ENCODE peak calls at places on chromosomes 2 and 18, in ten cellular contexts. P, I, A, C, X, J, O, B, E and D are unnamed samples.
A peak's percentile ranks its signal among the peaks of the same experiment; 100 is the strongest.

GRCh38 chr2:49940616-49941015 is 786.3 kb upstream of the FSHR start:
- DNase-seq in A (peak; percentile 10), P (no peak), X (no peak), E (no peak), I (no peak), J (no peak), C (no peak), B (no peak), O (no peak), D (no peak)

GRCh38 chr18:75226301-75226955 is 15.8 kb downstream of the TSHZ1 start:
- DNase-seq in A (no peak), P (no peak), B (no peak), C (no peak), I (no peak), E (peak; percentile 58), O (no peak), X (no peak), J (no peak), D (no peak)

GRCh38 chr2:234885884-234886283 is 65.9 kb upstream of the SH3BP4 start:
- DNase-seq in X (no peak), C (no peak), J (no peak), E (no peak), P (no peak), I (no peak), O (no peak), B (no peak), A (no peak), D (no peak)

GRCh38 chr2:171205551-171205950 is 44.9 kb upstream of the TLK1 start:
- DNase-seq in X (no peak), C (no peak), O (no peak), E (no peak), I (no peak), P (no peak), A (no peak), J (no peak), B (no peak), D (no peak)

GRCh38 chr2:216075510-216076485 is 5.8 kb downstream of the PECR start:
- DNase-seq in P (no peak), I (no peak), J (no peak), C (no peak), O (no peak), B (no peak), A (no peak), X (no peak), E (no peak), D (no peak)

GRCh38 chr2:186099772-186100171 is 361.2 kb downstream of the FSIP2 start:
- DNase-seq in A (no peak), B (no peak), O (no peak), X (no peak), C (no peak), J (no peak), P (no peak), E (no peak), I (no peak), D (no peak)

GRCh38 chr2:201218780-201219179 is 35.8 kb downstream of the CASP10 start:
- DNase-seq in P (no peak), X (no peak), O (no peak), E (no peak), I (no peak), C (no peak), J (no peak), B (no peak), A (peak; percentile 63), D (no peak)

GRCh38 chr18:35971661-35972196 is 750 bp upstream of the RMP24 start:
- DNase-seq in E (no peak), C (no peak), J (no peak), P (no peak), B (no peak), X (no peak), O (no peak), I (no peak), A (no peak), D (no peak)

GRCh38 chr2:95260028-95261023 is 13.9 kb upstream of the PROM2 start:
- DNase-seq in O (no peak), I (no peak), E (peak; percentile 37), A (peak; percentile 54), P (peak; percentile 4), X (peak; percentile 52), B (no peak), C (no peak), J (peak; percentile 66), D (peak; percentile 71)

GRCh38 chr2:33131108-33131507 is 184.4 kb downstream of the LTBP1 start:
- DNase-seq in C (no peak), I (no peak), E (no peak), B (no peak), J (no peak), O (no peak), X (no peak), P (no peak), A (peak; percentile 57), D (no peak)

GRCh38 chr18:58253871-58254270 is 209.8 kb downstream of the NEDD4L start:
- DNase-seq in I (no peak), B (no peak), C (no peak), A (peak; percentile 54), E (no peak), O (no peak), X (no peak), J (no peak), P (no peak), D (no peak)

GRCh38 chr2:10549196-10549595 is 101.1 kb upstream of the ODC1 start:
- DNase-seq in O (no peak), X (no peak), A (no peak), E (no peak), C (no peak), B (no peak), J (no peak), I (no peak), P (no peak), D (no peak)

GRCh38 chr2:181790716-181791649 is 100.5 kb upstream of the ITPRID2 start:
- DNase-seq in X (peak; percentile 69), P (peak; percentile 95), O (no peak), A (peak; percentile 96), I (no peak), J (no peak), B (peak; percentile 73), C (no peak), E (no peak), D (no peak)

GRCh38 chr18:34866739-34867138 is 156.6 kb downstream of the DTNA start:
- DNase-seq in O (no peak), A (no peak), B (peak; percentile 4), C (no peak), J (no peak), X (peak; percentile 47), I (no peak), P (peak; percentile 33), E (peak; percentile 10), D (no peak)

GRCh38 chr18:55095579-55095978 is 136.3 kb upstream of the CCDC68 start:
- DNase-seq in C (no peak), X (no peak), A (no peak), P (no peak), O (no peak), J (no peak), I (no peak), E (no peak), B (no peak), D (no peak)

GRCh38 chr2:99159594-99159993 is 4.8 kb downstream of the LIPT1 start:
- DNase-seq in E (no peak), C (no peak), O (no peak), J (no peak), P (no peak), X (no peak), B (no peak), I (no peak), A (no peak), D (no peak)

GRCh38 chr2:8003462-8004075 is 678.3 kb upstream of the ID2 start:
- DNase-seq in P (peak; percentile 86), J (peak; percentile 52), I (peak; percentile 68), X (peak; percentile 92), C (no peak), E (peak; percentile 32), O (no peak), A (peak; percentile 2), B (peak; percentile 24), D (no peak)

GRCh38 chr2:67038195-67038594 is 358.9 kb upstream of the ETAA1 start:
- DNase-seq in X (no peak), C (peak; percentile 24), J (no peak), I (no peak), O (no peak), A (no peak), E (no peak), P (no peak), B (no peak), D (no peak)

GRCh38 chr18:11577271-11578112 is 31.9 kb upstream of the SLC35G4 start:
- DNase-seq in I (no peak), A (peak; percentile 13), B (no peak), C (no peak), O (no peak), E (no peak), J (no peak), X (no peak), P (no peak), D (no peak)